ENCODE peak calls at places on chromosomes 13 and 19, in seven cellular contexts. One of them, this sample, is unnamed.

GRCh38 chr13:107367258-107367657 is 799.3 kb upstream of the ARGLU1 start:
- DNase-seq in HFFc6: no peak
- DNase-seq in H54: no peak
- DNase-seq in amygdala: no peak
- DNase-seq in GM03348: no peak
- DNase-seq in stimulated activated CD4-positive, alpha-beta T cell treated with anti-CD3 and anti-CD28 coated beads, TNF-alpha, amount 100 ng/mL, for 48 hours: no peak
- DNase-seq in Peyer's patch: no peak
- DNase-seq in this sample: no peak

GRCh38 chr19:46608178-46608577 is 7.0 kb downstream of the CALM3 start:
- DNase-seq in H54: no peak
- DNase-seq in GM03348: no peak
- DNase-seq in amygdala: no peak
- DNase-seq in Peyer's patch: no peak
- DNase-seq in stimulated activated CD4-positive, alpha-beta T cell treated with anti-CD3 and anti-CD28 coated beads, TNF-alpha, amount 100 ng/mL, for 48 hours: no peak
- DNase-seq in HFFc6: no peak
- DNase-seq in this sample: no peak

GRCh38 chr13:26760835-26761582 is 423 bp upstream of the GPR12 start:
- DNase-seq in H54: no peak
- DNase-seq in stimulated activated CD4-positive, alpha-beta T cell treated with anti-CD3 and anti-CD28 coated beads, TNF-alpha, amount 100 ng/mL, for 48 hours: no peak
- DNase-seq in HFFc6: no peak
- DNase-seq in Peyer's patch: no peak
- DNase-seq in GM03348: no peak
- DNase-seq in amygdala: no peak
- DNase-seq in this sample: no peak

GRCh38 chr19:29668746-29669609 is 3.7 kb downstream of the PLEKHF1 start:
- DNase-seq in GM03348: peak
- DNase-seq in H54: no peak
- DNase-seq in HFFc6: no peak
- DNase-seq in stimulated activated CD4-positive, alpha-beta T cell treated with anti-CD3 and anti-CD28 coated beads, TNF-alpha, amount 100 ng/mL, for 48 hours: no peak
- DNase-seq in amygdala: no peak
- DNase-seq in Peyer's patch: peak
- DNase-seq in this sample: no peak

GRCh38 chr13:77506874-77507273 is 28.6 kb upstream of the SCEL start:
- DNase-seq in amygdala: no peak
- DNase-seq in Peyer's patch: no peak
- DNase-seq in HFFc6: no peak
- DNase-seq in H54: no peak
- DNase-seq in stimulated activated CD4-positive, alpha-beta T cell treated with anti-CD3 and anti-CD28 coated beads, TNF-alpha, amount 100 ng/mL, for 48 hours: no peak
- DNase-seq in GM03348: peak
- DNase-seq in this sample: no peak

GRCh38 chr13:72062566-72062965 is 195.6 kb upstream of the DACH1 start:
- DNase-seq in H54: peak
- DNase-seq in HFFc6: no peak
- DNase-seq in stimulated activated CD4-positive, alpha-beta T cell treated with anti-CD3 and anti-CD28 coated beads, TNF-alpha, amount 100 ng/mL, for 48 hours: no peak
- DNase-seq in GM03348: no peak
- DNase-seq in amygdala: no peak
- DNase-seq in Peyer's patch: no peak
- DNase-seq in this sample: no peak

GRCh38 chr19:444677-445210 is 16.1 kb downstream of the SHC2 start:
- DNase-seq in HFFc6: no peak
- DNase-seq in stimulated activated CD4-positive, alpha-beta T cell treated with anti-CD3 and anti-CD28 coated beads, TNF-alpha, amount 100 ng/mL, for 48 hours: no peak
- DNase-seq in amygdala: no peak
- DNase-seq in GM03348: no peak
- DNase-seq in Peyer's patch: peak
- DNase-seq in H54: no peak
- DNase-seq in this sample: no peak

GRCh38 chr19:50890422-50891252 is 17.4 kb downstream of the KLK2 start:
- DNase-seq in stimulated activated CD4-positive, alpha-beta T cell treated with anti-CD3 and anti-CD28 coated beads, TNF-alpha, amount 100 ng/mL, for 48 hours: no peak
- DNase-seq in HFFc6: peak
- DNase-seq in H54: peak
- DNase-seq in Peyer's patch: no peak
- DNase-seq in GM03348: peak
- DNase-seq in amygdala: no peak
- DNase-seq in this sample: no peak

GRCh38 chr13:50810998-50811397 is 32.5 kb downstream of the DLEU7 start:
- DNase-seq in HFFc6: no peak
- DNase-seq in GM03348: no peak
- DNase-seq in stimulated activated CD4-positive, alpha-beta T cell treated with anti-CD3 and anti-CD28 coated beads, TNF-alpha, amount 100 ng/mL, for 48 hours: no peak
- DNase-seq in amygdala: no peak
- DNase-seq in Peyer's patch: no peak
- DNase-seq in H54: no peak
- DNase-seq in this sample: no peak

GRCh38 chr13:57557979-57558529 is 73.5 kb upstream of the PCDH17 start:
- DNase-seq in GM03348: no peak
- DNase-seq in Peyer's patch: no peak
- DNase-seq in HFFc6: no peak
- DNase-seq in H54: no peak
- DNase-seq in stimulated activated CD4-positive, alpha-beta T cell treated with anti-CD3 and anti-CD28 coated beads, TNF-alpha, amount 100 ng/mL, for 48 hours: no peak
- DNase-seq in amygdala: no peak
- DNase-seq in this sample: no peak

GRCh38 chr13:27500806-27501534 is 50.6 kb upstream of the MTIF3 start:
- DNase-seq in GM03348: peak
- DNase-seq in stimulated activated CD4-positive, alpha-beta T cell treated with anti-CD3 and anti-CD28 coated beads, TNF-alpha, amount 100 ng/mL, for 48 hours: no peak
- DNase-seq in HFFc6: no peak
- DNase-seq in amygdala: no peak
- DNase-seq in H54: no peak
- DNase-seq in Peyer's patch: peak
- DNase-seq in this sample: no peak

GRCh38 chr13:110714798-110715394 is 1.4 kb downstream of the ING1 start:
- DNase-seq in Peyer's patch: peak
- DNase-seq in amygdala: peak
- DNase-seq in GM03348: no peak
- DNase-seq in H54: no peak
- DNase-seq in HFFc6: no peak
- DNase-seq in stimulated activated CD4-positive, alpha-beta T cell treated with anti-CD3 and anti-CD28 coated beads, TNF-alpha, amount 100 ng/mL, for 48 hours: no peak
- DNase-seq in this sample: peak

GRCh38 chr19:52221031-52221430 is 31.2 kb downstream of the PPP2R1A start:
- DNase-seq in GM03348: no peak
- DNase-seq in Peyer's patch: no peak
- DNase-seq in HFFc6: no peak
- DNase-seq in H54: no peak
- DNase-seq in stimulated activated CD4-positive, alpha-beta T cell treated with anti-CD3 and anti-CD28 coated beads, TNF-alpha, amount 100 ng/mL, for 48 hours: no peak
- DNase-seq in amygdala: no peak
- DNase-seq in this sample: no peak